ENCODE peak calls at places on chromosomes 1 and 21, in eight cellular contexts. G, A, J, F, K, V, T and L are unnamed samples.

GRCh38 chr1:109274533-109275476 is 8.1 kb downstream of the PSRC1 start:
- DNase-seq in G (peak; percentile 87), A (peak; percentile 21), J (peak; percentile 91), F (no peak), K (peak; percentile 87), V (peak; percentile 72), T (peak; percentile 81), L (no peak)

GRCh38 chr1:94865369-94865768 is 45.2 kb downstream of the SLC44A3 start:
- DNase-seq in G (no peak), A (no peak), J (no peak), F (no peak), K (no peak), V (no peak), T (no peak), L (no peak)

GRCh38 chr1:240086726-240087125 is 5.0 kb upstream of the FMN2 start:
- DNase-seq in G (no peak), A (no peak), J (no peak), F (no peak), K (no peak), V (no peak), T (no peak), L (peak; percentile 58)

GRCh38 chr1:74512516-74512915 is at the start of gene LRRC53:
- DNase-seq in G (no peak), A (no peak), J (no peak), F (no peak), K (no peak), V (no peak), T (no peak), L (no peak)

GRCh38 chr1:181714428-181714827 is 231.1 kb downstream of the CACNA1E start:
- DNase-seq in G (no peak), A (no peak), J (no peak), F (no peak), K (no peak), V (no peak), T (no peak), L (no peak)

GRCh38 chr1:7127322-7128050 is 342.2 kb downstream of the CAMTA1 start:
- DNase-seq in G (no peak), A (no peak), J (no peak), F (no peak), K (no peak), V (peak; percentile 63), T (no peak), L (no peak)

GRCh38 chr21:27225142-27225541 is 258.3 kb upstream of the ADAMTS5 start:
- DNase-seq in G (no peak), A (no peak), J (no peak), F (no peak), K (no peak), V (no peak), T (no peak), L (no peak)

GRCh38 chr1:205536759-205537361 is 32.4 kb downstream of the CDK18 start:
- DNase-seq in G (peak; percentile 16), A (no peak), J (no peak), F (no peak), K (peak; percentile 62), V (peak; percentile 52), T (peak; percentile 1), L (no peak)

GRCh38 chr1:204171751-204172178 is 5.6 kb upstream of the REN start:
- DNase-seq in G (no peak), A (peak; percentile 81), J (no peak), F (no peak), K (no peak), V (no peak), T (no peak), L (no peak)

GRCh38 chr1:154176341-154176740 is 15.6 kb downstream of the TPM3 start:
- DNase-seq in G (no peak), A (no peak), J (no peak), F (no peak), K (no peak), V (no peak), T (no peak), L (peak; percentile 29)

GRCh38 chr1:59768752-59769411 is 45.9 kb upstream of the HOOK1 start:
- DNase-seq in G (no peak), A (no peak), J (no peak), F (no peak), K (no peak), V (no peak), T (no peak), L (no peak)

GRCh38 chr1:152166966-152167365 is 7.9 kb upstream of the RPTN start:
- DNase-seq in G (no peak), A (no peak), J (no peak), F (no peak), K (no peak), V (no peak), T (no peak), L (no peak)

GRCh38 chr1:197272791-197273190 is 4.7 kb downstream of the CRB1 start:
- DNase-seq in G (no peak), A (no peak), J (no peak), F (no peak), K (no peak), V (no peak), T (no peak), L (no peak)

GRCh38 chr1:82143108-82143833 is 342.5 kb downstream of the ADGRL2 start:
- DNase-seq in G (no peak), A (no peak), J (no peak), F (no peak), K (no peak), V (no peak), T (no peak), L (no peak)
- H3K4me3 ChIP-seq in G (no peak overlapping the region), A (no peak overlapping the region), J (no peak overlapping the region), F (no peak overlapping the region), K (no peak overlapping the region), V (no peak overlapping the region), T (no peak overlapping the region), L (no peak overlapping the region)

DNA sequence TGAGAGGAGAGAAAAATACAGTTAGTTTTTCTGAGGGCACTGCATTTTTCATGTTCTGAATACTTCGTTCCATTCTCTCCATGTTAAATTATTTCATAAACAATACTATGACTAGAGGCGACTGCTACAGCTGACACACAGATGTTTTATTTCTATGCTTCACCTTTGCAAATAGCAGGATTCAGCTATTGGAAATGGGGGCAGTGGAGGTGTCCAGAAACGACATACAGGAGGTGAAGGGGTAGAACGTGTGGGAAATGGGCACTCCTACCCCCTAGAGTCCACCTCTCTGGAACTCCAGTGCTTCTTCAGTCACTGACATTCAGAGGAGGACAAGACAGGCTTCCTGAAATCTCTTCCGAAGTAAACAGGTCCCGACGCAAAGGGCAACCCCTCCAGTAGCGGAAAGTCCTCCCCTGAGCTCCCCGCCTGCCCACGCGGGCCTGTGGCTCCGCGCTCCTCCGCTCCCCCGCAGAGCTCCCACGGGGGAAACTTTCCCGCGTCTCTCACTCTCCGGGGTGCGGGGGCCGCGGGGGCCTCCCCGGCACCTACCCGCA is 481 bp downstream of the DPYD start:
- DNase-seq in G (no peak), A (no peak), J (no peak), F (no peak), K (no peak), V (no peak), T (no peak), L (no peak)
- TF ChIP-seq CTCF in G (no peak), A (no peak), J (no peak), F (no peak), K (no peak), V (no peak), T (no peak), L (no peak)

GRCh38 chr1:64866689-64867088 is 99.7 kb downstream of the JAK1 start:
- DNase-seq in G (no peak), A (no peak), J (no peak), F (no peak), K (no peak), V (no peak), T (no peak), L (no peak)

GRCh38 chr1:64861611-64862010 is 104.7 kb downstream of the JAK1 start:
- DNase-seq in G (peak; percentile 64), A (no peak), J (no peak), F (no peak), K (no peak), V (peak; percentile 54), T (no peak), L (no peak)

GRCh38 chr1:64864018-64864945 is 102.1 kb downstream of the JAK1 start:
- DNase-seq in G (no peak), A (peak; percentile 33), J (no peak), F (peak; percentile 92), K (peak; percentile 80), V (peak; percentile 82), T (peak; percentile 81), L (no peak)

GRCh38 chr1:64867266-64867665 is 99.1 kb downstream of the JAK1 start:
- DNase-seq in G (no peak), A (no peak), J (no peak), F (no peak), K (no peak), V (no peak), T (no peak), L (no peak)

DNA sequence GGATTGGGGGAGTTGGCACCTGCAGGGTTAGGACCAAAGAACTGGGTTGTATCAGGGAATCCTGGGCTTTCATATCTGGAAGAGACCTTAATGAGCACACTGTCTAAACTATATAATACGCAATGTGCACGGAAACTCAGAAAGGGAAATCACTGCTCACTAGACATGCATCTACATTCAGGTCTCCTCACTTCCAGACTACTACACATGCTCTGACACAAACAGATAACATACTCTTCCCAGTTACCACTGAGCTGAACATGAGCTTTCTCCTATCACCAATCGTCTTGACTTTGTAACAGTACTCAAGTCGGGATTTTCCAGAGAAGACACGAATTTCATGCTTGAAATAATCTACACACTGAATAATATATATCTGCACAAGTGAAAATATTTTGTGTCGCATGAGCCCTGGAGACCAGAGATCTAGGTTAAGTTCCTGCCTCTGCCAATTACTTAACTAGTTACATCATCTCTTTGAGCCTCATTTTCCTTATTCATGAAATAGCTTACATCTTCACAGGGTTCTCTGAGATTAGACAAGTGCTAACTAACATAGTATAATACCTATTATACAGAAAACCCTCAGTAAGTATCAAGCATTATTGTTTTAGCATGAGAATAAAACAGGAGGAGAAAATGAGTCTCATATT is 101.1 kb downstream of the JAK1 start:
- DNase-seq in G (no peak), A (no peak), J (no peak), F (no peak), K (no peak), V (no peak), T (no peak), L (no peak)
- H3K4me3 ChIP-seq in G (no peak overlapping the region), A (no peak overlapping the region), J (no peak overlapping the region), F (no peak overlapping the region), K (no peak overlapping the region), V (no peak overlapping the region), T (no peak overlapping the region), L (no peak overlapping the region)

GRCh38 chr1:23215751-23216449 is 1.4 kb downstream of the HTR1D start:
- DNase-seq in G (no peak), A (no peak), J (no peak), F (no peak), K (no peak), V (no peak), T (no peak), L (no peak)

GRCh38 chr1:23217421-23218115 is at the start of gene HTR1D:
- DNase-seq in G (no peak), A (no peak), J (no peak), F (no peak), K (no peak), V (no peak), T (no peak), L (no peak)

GRCh38 chr1:23215291-23215690 is 2.0 kb downstream of the HTR1D start:
- DNase-seq in G (no peak), A (no peak), J (no peak), F (no peak), K (no peak), V (no peak), T (no peak), L (no peak)

GRCh38 chr1:23214640-23215039 is 2.7 kb downstream of the HTR1D start:
- DNase-seq in G (no peak), A (no peak), J (no peak), F (no peak), K (no peak), V (no peak), T (no peak), L (no peak)

GRCh38 chr1:23216771-23217420 is 406 bp downstream of the HTR1D start:
- DNase-seq in G (no peak), A (no peak), J (no peak), F (no peak), K (no peak), V (no peak), T (no peak), L (no peak)
- TF ChIP-seq CTCF in G (peak; percentile 80), A (peak; percentile 83), J (peak; percentile 91), F (peak; percentile 60), K (no peak), V (no peak), T (peak; percentile 53), L (peak; percentile 65)